ENCODE peak calls at places on chromosomes 13 and 19, in seven cellular contexts. One of them, this sample, is unnamed.
A peak's percentile ranks its signal among the peaks of the same experiment; 100 is the strongest.

GRCh38 chr13:110363009-110363408 is 55.9 kb downstream of the COL4A2 start:
- DNase-seq in fibroblast of lung: no peak
- DNase-seq in thoracic aorta: no peak
- DNase-seq in cardiac muscle cell: no peak
- DNase-seq in mesendoderm: peak; percentile 61
- DNase-seq in SJSA1: no peak
- DNase-seq in ovary: no peak
- DNase-seq in this sample: no peak

GRCh38 chr13:44040754-44041100 is 161.0 kb downstream of the LACC1 start:
- DNase-seq in fibroblast of lung: peak; percentile 69
- DNase-seq in thoracic aorta: no peak
- DNase-seq in cardiac muscle cell: peak; percentile 55
- DNase-seq in mesendoderm: no peak
- DNase-seq in SJSA1: no peak
- DNase-seq in ovary: no peak
- DNase-seq in this sample: no peak

GRCh38 chr19:531753-532571 is at the start of gene CDC34:
- DNase-seq in fibroblast of lung: no peak
- DNase-seq in thoracic aorta: no peak
- DNase-seq in cardiac muscle cell: no peak
- DNase-seq in mesendoderm: no peak
- DNase-seq in SJSA1: peak; percentile 37
- DNase-seq in ovary: no peak
- DNase-seq in this sample: peak; percentile 35

GRCh38 chr19:43576479-43576878 is 878 bp downstream of the PINLYP start:
- DNase-seq in fibroblast of lung: no peak
- DNase-seq in thoracic aorta: no peak
- DNase-seq in cardiac muscle cell: no peak
- DNase-seq in mesendoderm: no peak
- DNase-seq in SJSA1: no peak
- DNase-seq in ovary: no peak
- DNase-seq in this sample: no peak

GRCh38 chr19:10568444-10568825 is 344 bp downstream of the CDKN2D start:
- DNase-seq in fibroblast of lung: no peak
- DNase-seq in thoracic aorta: no peak
- DNase-seq in cardiac muscle cell: no peak
- DNase-seq in mesendoderm: peak; percentile 66
- DNase-seq in SJSA1: no peak
- DNase-seq in ovary: no peak
- DNase-seq in this sample: no peak

GRCh38 chr13:24680258-24680920 is at the start of gene ATP12A:
- DNase-seq in fibroblast of lung: no peak
- DNase-seq in thoracic aorta: no peak
- DNase-seq in cardiac muscle cell: no peak
- DNase-seq in mesendoderm: peak; percentile 85
- DNase-seq in SJSA1: no peak
- DNase-seq in ovary: no peak
- DNase-seq in this sample: no peak

GRCh38 chr19:29370276-29370675 is 155.5 kb upstream of the VSTM2B start:
- DNase-seq in fibroblast of lung: no peak
- DNase-seq in thoracic aorta: no peak
- DNase-seq in cardiac muscle cell: no peak
- DNase-seq in mesendoderm: no peak
- DNase-seq in SJSA1: no peak
- DNase-seq in ovary: no peak
- DNase-seq in this sample: no peak

GRCh38 chr13:91347212-91347995 is at the start of gene MIR17HG:
- DNase-seq in fibroblast of lung: peak; percentile 86
- DNase-seq in thoracic aorta: peak; percentile 56
- DNase-seq in cardiac muscle cell: peak; percentile 91
- DNase-seq in mesendoderm: peak; percentile 94
- DNase-seq in SJSA1: peak; percentile 81
- DNase-seq in ovary: peak; percentile 89
- DNase-seq in this sample: peak; percentile 89

GRCh38 chr19:10753305-10753704 is 35.4 kb downstream of the DNM2 start:
- DNase-seq in fibroblast of lung: no peak
- DNase-seq in thoracic aorta: no peak
- DNase-seq in cardiac muscle cell: no peak
- DNase-seq in mesendoderm: no peak
- DNase-seq in SJSA1: no peak
- DNase-seq in ovary: no peak
- DNase-seq in this sample: no peak

GRCh38 chr19:22286151-22286810 is at the start of gene ZNF729:
- DNase-seq in fibroblast of lung: no peak
- DNase-seq in thoracic aorta: no peak
- DNase-seq in cardiac muscle cell: no peak
- DNase-seq in mesendoderm: no peak
- DNase-seq in SJSA1: no peak
- DNase-seq in ovary: no peak
- DNase-seq in this sample: no peak

GRCh38 chr13:107476068-107476467 is 739.3 kb downstream of the LIG4 start:
- DNase-seq in fibroblast of lung: no peak
- DNase-seq in thoracic aorta: no peak
- DNase-seq in cardiac muscle cell: no peak
- DNase-seq in mesendoderm: no peak
- DNase-seq in SJSA1: no peak
- DNase-seq in ovary: no peak
- DNase-seq in this sample: no peak
- H3K4me3 ChIP-seq in fibroblast of lung: no peak overlapping the region
- H3K4me3 ChIP-seq in thoracic aorta: no peak overlapping the region
- H3K4me3 ChIP-seq in cardiac muscle cell: no peak overlapping the region
- H3K4me3 ChIP-seq in mesendoderm: no peak overlapping the region
- H3K4me3 ChIP-seq in SJSA1: no peak overlapping the region
- H3K4me3 ChIP-seq in ovary: no peak overlapping the region
- H3K4me3 ChIP-seq in this sample: no peak overlapping the region

GRCh38 chr19:13783565-13784500 is 9.6 kb downstream of the C19orf53 start:
- DNase-seq in fibroblast of lung: no peak
- DNase-seq in thoracic aorta: no peak
- DNase-seq in cardiac muscle cell: no peak
- DNase-seq in mesendoderm: no peak
- DNase-seq in SJSA1: no peak
- DNase-seq in ovary: no peak
- DNase-seq in this sample: no peak

GRCh38 chr19:13781547-13781946 is 7.3 kb downstream of the C19orf53 start:
- DNase-seq in fibroblast of lung: peak; percentile 75
- DNase-seq in thoracic aorta: peak; percentile 77
- DNase-seq in cardiac muscle cell: peak; percentile 94
- DNase-seq in mesendoderm: peak; percentile 91
- DNase-seq in SJSA1: peak; percentile 79
- DNase-seq in ovary: peak; percentile 75
- DNase-seq in this sample: peak; percentile 95

GRCh38 chr19:13784731-13785452 is 10.4 kb upstream of the ZSWIM4 start:
- DNase-seq in fibroblast of lung: peak; percentile 70
- DNase-seq in thoracic aorta: peak; percentile 47
- DNase-seq in cardiac muscle cell: peak; percentile 80
- DNase-seq in mesendoderm: peak; percentile 82
- DNase-seq in SJSA1: peak; percentile 50
- DNase-seq in ovary: peak; percentile 76
- DNase-seq in this sample: peak; percentile 93

GRCh38 chr19:13778847-13779246 is 4.6 kb downstream of the C19orf53 start:
- DNase-seq in fibroblast of lung: no peak
- DNase-seq in thoracic aorta: no peak
- DNase-seq in cardiac muscle cell: no peak
- DNase-seq in mesendoderm: no peak
- DNase-seq in SJSA1: no peak
- DNase-seq in ovary: no peak
- DNase-seq in this sample: no peak

DNA sequence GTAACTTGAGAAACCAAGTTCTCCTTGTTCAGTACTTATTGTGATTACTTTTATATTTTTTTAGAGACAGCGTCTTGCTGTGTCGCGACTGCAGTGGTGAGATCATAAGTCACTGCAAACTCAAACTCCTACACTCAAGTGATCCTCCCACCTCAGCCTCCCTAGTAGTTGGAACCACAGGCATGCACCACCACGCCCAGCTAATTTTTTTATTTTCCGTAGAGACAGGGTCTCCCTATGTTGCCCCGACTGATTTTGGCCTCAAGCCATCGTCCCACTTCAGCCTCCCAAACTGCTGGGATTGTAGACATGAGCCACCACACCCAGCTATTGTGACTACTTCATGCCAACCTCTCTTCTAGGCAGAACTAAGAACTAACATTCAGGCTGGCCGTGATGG is 8.3 kb downstream of the C19orf53 start:
- DNase-seq in fibroblast of lung: no peak
- DNase-seq in thoracic aorta: no peak
- DNase-seq in cardiac muscle cell: peak; percentile 21
- DNase-seq in mesendoderm: no peak
- DNase-seq in SJSA1: no peak
- DNase-seq in ovary: no peak
- DNase-seq in this sample: no peak
- H3K27ac ChIP-seq in fibroblast of lung: no peak overlapping the region
- H3K27ac ChIP-seq in thoracic aorta: peak overlapping the region; percentile 71
- H3K27ac ChIP-seq in cardiac muscle cell: no peak overlapping the region
- H3K27ac ChIP-seq in mesendoderm: no peak overlapping the region
- H3K27ac ChIP-seq in SJSA1: no peak overlapping the region
- H3K27ac ChIP-seq in ovary: no peak overlapping the region
- H3K27ac ChIP-seq in this sample: no peak overlapping the region

GRCh38 chr19:14473915-14474578 is 1.1 kb downstream of the PTGER1 start:
- DNase-seq in fibroblast of lung: no peak
- DNase-seq in thoracic aorta: no peak
- DNase-seq in cardiac muscle cell: peak; percentile 38
- DNase-seq in mesendoderm: no peak
- DNase-seq in SJSA1: no peak
- DNase-seq in ovary: no peak
- DNase-seq in this sample: no peak
- H3K27me3 ChIP-seq in fibroblast of lung: no peaks in the 10 kb centered on the region
- H3K27me3 ChIP-seq in thoracic aorta: no peaks in the 10 kb centered on the region
- H3K27me3 ChIP-seq in cardiac muscle cell: no peaks in the 10 kb centered on the region
- H3K27me3 ChIP-seq in mesendoderm: no peaks in the 10 kb centered on the region
- H3K27me3 ChIP-seq in SJSA1: peaks cover 8% of the 10 kb centered on the region
- H3K27me3 ChIP-seq in ovary: no peaks in the 10 kb centered on the region
- H3K27me3 ChIP-seq in this sample: no peaks in the 10 kb centered on the region

GRCh38 chr19:34277244-34277643 is 22.9 kb downstream of the GARRE1 start:
- DNase-seq in fibroblast of lung: no peak
- DNase-seq in thoracic aorta: no peak
- DNase-seq in cardiac muscle cell: no peak
- DNase-seq in mesendoderm: no peak
- DNase-seq in SJSA1: no peak
- DNase-seq in ovary: no peak
- DNase-seq in this sample: no peak
- H3K4me3 ChIP-seq in fibroblast of lung: no peak overlapping the region
- H3K4me3 ChIP-seq in thoracic aorta: no peak overlapping the region
- H3K4me3 ChIP-seq in cardiac muscle cell: no peak overlapping the region
- H3K4me3 ChIP-seq in mesendoderm: no peak overlapping the region
- H3K4me3 ChIP-seq in SJSA1: no peak overlapping the region
- H3K4me3 ChIP-seq in ovary: no peak overlapping the region
- H3K4me3 ChIP-seq in this sample: no peak overlapping the region

This sample was measured in SJCRH30.